ENCODE peak calls at places on chromosomes 3 and 15, in five cellular contexts. F, K, C, L and A are unnamed samples.

GRCh38 chr3:97161169-97161568 is 346.8 kb downstream of the EPHA6 start:
- DNase-seq in F (no peak), K (no peak), C (no peak), L (no peak), A (peak)

GRCh38 chr15:52336530-52336929 is 40.9 kb upstream of the MYO5C start:
- DNase-seq in F (no peak), K (no peak), C (no peak), L (no peak), A (no peak)

GRCh38 chr3:128859573-128860154 is 19.8 kb upstream of the ACAD9 start:
- DNase-seq in F (no peak), K (no peak), C (no peak), L (no peak), A (no peak)

GRCh38 chr15:64287953-64288352 is 68.0 kb downstream of the CSNK1G1 start:
- DNase-seq in F (no peak), K (no peak), C (no peak), L (no peak), A (no peak)

GRCh38 chr3:124063168-124063909 is 71.4 kb upstream of the ROPN1 start:
- DNase-seq in F (peak), K (peak), C (no peak), L (no peak), A (no peak)

GRCh38 chr15:28082891-28083688 is 16.0 kb downstream of the OCA2 start:
- DNase-seq in F (no peak), K (no peak), C (no peak), L (no peak), A (no peak)

GRCh38 chr15:73244333-73244732 is 124.4 kb downstream of the HCN4 start:
- DNase-seq in F (no peak), K (no peak), C (no peak), L (peak), A (peak)

GRCh38 chr3:104519468-104519867 is 847.2 kb upstream of the ALCAM start:
- DNase-seq in F (no peak), K (no peak), C (no peak), L (no peak), A (no peak)

GRCh38 chr3:64353256-64353655 is 128.0 kb upstream of the PRICKLE2 start:
- DNase-seq in F (peak), K (no peak), C (no peak), L (peak), A (no peak)

GRCh38 chr15:63593705-63594671 is 3.2 kb upstream of the FBXL22 start:
- DNase-seq in F (no peak), K (no peak), C (no peak), L (no peak), A (peak)

GRCh38 chr3:52820741-52821140 is 9.7 kb downstream of the ITIH4 start:
- DNase-seq in F (peak), K (no peak), C (no peak), L (no peak), A (peak)

GRCh38 chr15:38461089-38461833 is 7.3 kb downstream of the FAM98B start:
- DNase-seq in F (peak), K (no peak), C (no peak), L (no peak), A (peak)

GRCh38 chr15:70617911-70618287 is 145.5 kb downstream of the UACA start:
- DNase-seq in F (no peak), K (no peak), C (no peak), L (no peak), A (no peak)

GRCh38 chr3:165797551-165797950 is 39.7 kb downstream of the BCHE start:
- DNase-seq in F (no peak), K (no peak), C (no peak), L (no peak), A (no peak)

GRCh38 chr3:159788987-159789386 is 199.6 kb upstream of the IL12A start:
- DNase-seq in F (no peak), K (no peak), C (no peak), L (no peak), A (peak)

GRCh38 chr15:63718590-63719035 is 115.1 kb downstream of the HERC1 start:
- DNase-seq in F (peak), K (no peak), C (no peak), L (no peak), A (peak)

GRCh38 chr3:59809750-59810444 is 760.1 kb upstream of the CFAP20DC start:
- DNase-seq in F (peak), K (no peak), C (no peak), L (no peak), A (peak)

GRCh38 chr3:146561879-146562278 is 17.5 kb upstream of the PLSCR1 start:
- DNase-seq in F (no peak), K (no peak), C (no peak), L (no peak), A (no peak)

GRCh38 chr3:14602006-14602803 is 49.4 kb upstream of the CCDC174 start:
- DNase-seq in F (no peak), K (no peak), C (no peak), L (no peak), A (no peak)

GRCh38 chr3:172776049-172776717 is 25.7 kb downstream of the ECT2 start:
- DNase-seq in F (peak), K (no peak), C (no peak), L (no peak), A (no peak)

GRCh38 chr3:46987485-46988401 is 8.3 kb downstream of the NBEAL2 start:
- DNase-seq in F (no peak), K (peak), C (no peak), L (peak), A (peak)

GRCh38 chr15:27820232-27820631 is 278.9 kb downstream of the OCA2 start:
- DNase-seq in F (peak), K (no peak), C (no peak), L (no peak), A (peak)

GRCh38 chr15:93246266-93247242 is 157.5 kb upstream of the RGMA start:
- DNase-seq in F (no peak), K (no peak), C (no peak), L (no peak), A (no peak)

GRCh38 chr3:24498391-24498790 is 3.7 kb upstream of the THRB start:
- DNase-seq in F (no peak), K (no peak), C (no peak), L (no peak), A (no peak)

GRCh38 chr3:128473180-128473519 is 6.5 kb upstream of the DNAJB8 start:
- DNase-seq in F (no peak), K (no peak), C (no peak), L (no peak), A (no peak)

GRCh38 chr3:124168271-124168670 is 176.3 kb upstream of the ROPN1 start:
- DNase-seq in F (peak), K (no peak), C (peak), L (no peak), A (peak)

GRCh38 chr3:197891-198491 is 1.4 kb downstream of the CHL1 start:
- DNase-seq in F (no peak), K (no peak), C (no peak), L (no peak), A (no peak)

GRCh38 chr3:4394048-4394447 is 73.0 kb downstream of the SUMF1 start:
- DNase-seq in F (peak), K (no peak), C (no peak), L (no peak), A (peak)

GRCh38 chr3:195129644-195130492 is 141.1 kb downstream of the XXYLT1 start:
- DNase-seq in F (peak), K (no peak), C (no peak), L (no peak), A (peak)

GRCh38 chr15:58934114-58934447 is 602 bp upstream of the SLTM start:
- DNase-seq in F (no peak), K (no peak), C (no peak), L (no peak), A (no peak)

GRCh38 chr3:111519193-111519592 is 22.8 kb upstream of the CD96 start:
- DNase-seq in F (no peak), K (no peak), C (no peak), L (no peak), A (no peak)

GRCh38 chr3:151660890-151661289 is 72.8 kb upstream of the AADACL2 start:
- DNase-seq in F (no peak), K (no peak), C (no peak), L (no peak), A (no peak)

GRCh38 chr15:70111203-70112017 is 13.7 kb upstream of the TLE3 start:
- DNase-seq in F (peak), K (peak), C (no peak), L (no peak), A (peak)

GRCh38 chr15:80969316-80969715 is 20.3 kb downstream of the MESD start:
- DNase-seq in F (no peak), K (no peak), C (no peak), L (no peak), A (no peak)

GRCh38 chr3:186117521-186118111 is 8.7 kb upstream of the ETV5 start:
- DNase-seq in F (no peak), K (no peak), C (no peak), L (peak), A (no peak)

GRCh38 chr15:41507820-41508290 is 5.8 kb downstream of the LTK start:
- DNase-seq in F (no peak), K (peak), C (no peak), L (no peak), A (peak)

GRCh38 chr15:67181221-67181639 is 73.2 kb downstream of the AAGAB start:
- DNase-seq in F (no peak), K (no peak), C (no peak), L (no peak), A (no peak)
- TF ChIP-seq CTCF in F (no peak), K (no peak), C (no peak), L (peak), A (no peak)

GRCh38 chr3:167729591-167729990 is 5.1 kb downstream of the PDCD10 start:
- DNase-seq in F (no peak), K (no peak), C (no peak), L (no peak), A (no peak)

GRCh38 chr3:167734498-167735232 is at the start of gene PDCD10:
- DNase-seq in F (peak), K (peak), C (peak), L (peak), A (peak)

GRCh38 chr3:167733961-167734497 is 663 bp downstream of the PDCD10 start:
- DNase-seq in F (peak), K (no peak), C (no peak), L (peak), A (peak)

GRCh38 chr3:167731393-167731792 is 3.3 kb downstream of the PDCD10 start:
- DNase-seq in F (no peak), K (no peak), C (no peak), L (no peak), A (no peak)

GRCh38 chr3:167732313-167733065 is 2.2 kb downstream of the PDCD10 start:
- DNase-seq in F (peak), K (no peak), C (no peak), L (no peak), A (peak)
- H3K4me3 ChIP-seq in F (no peak), K (no peak), C (no peak), L (no peak), A (no peak)

GRCh38 chr15:44216958-44217357 is 21.9 kb upstream of the FRMD5 start:
- DNase-seq in F (no peak), K (no peak), C (no peak), L (no peak), A (no peak)

GRCh38 chr15:44219073-44219472 is 24.0 kb upstream of the FRMD5 start:
- DNase-seq in F (no peak), K (no peak), C (no peak), L (no peak), A (no peak)

GRCh38 chr15:44215594-44215993 is 20.5 kb upstream of the FRMD5 start:
- DNase-seq in F (peak), K (peak), C (no peak), L (no peak), A (peak)
- TF ChIP-seq CTCF in F (no peak), K (no peak), C (no peak), L (no peak), A (no peak)

GRCh38 chr3:169660709-169661566 is 2.6 kb downstream of the MECOM start:
- DNase-seq in F (peak), K (no peak), C (no peak), L (peak), A (no peak)

GRCh38 chr3:169657351-169658124 is 6.0 kb downstream of the MECOM start:
- DNase-seq in F (no peak), K (no peak), C (no peak), L (no peak), A (peak)

GRCh38 chr3:169659858-169660614 is 3.5 kb downstream of the MECOM start:
- DNase-seq in F (no peak), K (no peak), C (no peak), L (no peak), A (no peak)

GRCh38 chr3:169658311-169658931 is 5.1 kb downstream of the MECOM start:
- DNase-seq in F (peak), K (no peak), C (peak), L (no peak), A (peak)

DNA sequence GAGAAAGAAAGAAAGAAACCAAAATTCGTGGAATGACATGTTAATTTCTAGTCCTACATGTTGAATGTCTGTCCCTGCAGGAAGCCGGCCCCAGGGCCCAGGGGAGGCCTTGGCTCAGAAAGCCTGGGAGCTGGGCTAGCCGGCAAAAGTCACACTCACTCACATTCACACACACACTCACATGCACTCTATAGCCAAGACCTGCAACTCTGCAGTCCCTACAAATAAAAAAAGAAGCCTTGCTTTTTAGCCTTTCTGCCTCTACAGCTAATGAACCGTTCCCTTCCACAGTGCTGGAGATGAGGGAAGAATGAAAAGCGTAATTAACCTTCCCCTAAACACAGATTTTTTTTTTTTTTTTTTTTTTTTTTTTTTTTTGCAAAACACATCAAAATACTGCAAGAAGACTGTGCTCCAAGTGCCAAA is 4.4 kb downstream of the MECOM start:
- DNase-seq in F (no peak), K (no peak), C (no peak), L (no peak), A (no peak)
- H3K4me3 ChIP-seq in F (no peak), K (no peak), C (peak), L (no peak), A (no peak)

GRCh38 chr15:74251187-74251811 is 15.2 kb downstream of the CCDC33 start:
- DNase-seq in F (no peak), K (peak), C (peak), L (no peak), A (no peak)
- TF ChIP-seq CTCF in F (no peak), K (no peak), C (no peak), L (no peak), A (no peak)